ENCODE peak calls at places on chromosomes 6 and 20, in four cellular contexts. G is T-helper 1 cell, W is B cell, O is T1000. Q is an unnamed sample.

GRCh38 chr20:45826381-45827019 is 612 bp downstream of the TNNC2 start:
- DNase-seq in W (no peak), G (no peak), O (no peak), Q (peak; percentile 41)

GRCh38 chr6:33314515-33314942 is 651 bp upstream of the TAPBP start:
- DNase-seq in G (peak; percentile 73), O (no peak), W (peak; percentile 77), Q (no peak)

GRCh38 chr20:34512266-34512954 is 3.8 kb upstream of the DYNLRB1 start:
- DNase-seq in G (no peak), O (no peak), W (no peak), Q (no peak)

GRCh38 chr6:621916-622315 is 35.0 kb downstream of the HUS1B start:
- DNase-seq in O (no peak), W (no peak), G (no peak), Q (no peak)

GRCh38 chr6:36933102-36933501 is 21.4 kb upstream of the PI16 start:
- DNase-seq in G (no peak), W (no peak), O (no peak), Q (no peak)

GRCh38 chr6:79330723-79331122 is 96.2 kb upstream of the HMGN3 start:
- DNase-seq in O (no peak), G (no peak), W (no peak), Q (no peak)

GRCh38 chr6:85015396-85015990 is 251.1 kb upstream of the TBX18 start:
- DNase-seq in O (no peak), W (no peak), G (no peak), Q (peak; percentile 41)

GRCh38 chr20:21225215-21225947 is 77.8 kb upstream of the XRN2 start:
- DNase-seq in W (no peak), O (no peak), G (no peak), Q (no peak)